ENCODE peak calls at places on chromosomes 4 and X, in eight cellular contexts. I is H1, R is SK-N-SH, Y is IMR-90, F is HCT116, P is HepG2, E is GM12878, X is K562. B is an unnamed sample.

GRCh38 chr4:74531952-74532794 is 87.2 kb downstream of the AREG start:
- DNase-seq in I (peak), R (peak), Y (peak), F (peak), P (peak), E (peak), X (peak), B (peak)

GRCh38 chrX:23497919-23498318 is 163.3 kb downstream of the PTCHD1 start:
- DNase-seq in I (no peak), R (no peak), Y (no peak), F (no peak), P (no peak), E (no peak), X (no peak), B (no peak)

GRCh38 chrX:105658136-105658535 is 164.2 kb upstream of the NRK start:
- DNase-seq in I (no peak), R (no peak), Y (no peak), F (no peak), P (no peak), E (no peak), X (no peak), B (no peak)

GRCh38 chr4:23967281-23967680 is 77.4 kb upstream of the PPARGC1A start:
- DNase-seq in I (no peak), R (no peak), Y (no peak), F (no peak), P (no peak), E (no peak), X (no peak), B (no peak)

GRCh38 chr4:181437895-181438294 is 805.3 kb upstream of the TENM3 start:
- DNase-seq in I (no peak), R (no peak), Y (no peak), F (no peak), P (no peak), E (no peak), X (no peak), B (no peak)

GRCh38 chrX:113741744-113742143 is 842.1 kb upstream of the HTR2C start:
- DNase-seq in I (no peak), R (peak), Y (no peak), F (peak), P (peak), E (no peak), X (no peak), B (no peak)

GRCh38 chr4:153110739-153111138 is 93.5 kb upstream of the TRIM2 start:
- DNase-seq in I (no peak), R (no peak), Y (no peak), F (no peak), P (no peak), E (no peak), X (no peak), B (no peak)

GRCh38 chrX:46407753-46408130 is 137.5 kb downstream of the ZNF674 start:
- DNase-seq in I (no peak), R (no peak), Y (peak), F (no peak), P (no peak), E (no peak), X (no peak), B (no peak)

GRCh38 chr4:99853993-99854392 is 37.4 kb downstream of the DAPP1 start:
- DNase-seq in I (no peak), R (no peak), Y (no peak), F (no peak), P (peak), E (no peak), X (no peak), B (no peak)

GRCh38 chrX:41558531-41558930 is 111.4 kb downstream of the NYX start:
- DNase-seq in I (no peak), R (peak), Y (peak), F (no peak), P (no peak), E (no peak), X (peak), B (peak)

GRCh38 chr4:67500373-67500772 is 44.9 kb downstream of the CENPC start:
- DNase-seq in I (no peak), R (no peak), Y (no peak), F (no peak), P (no peak), E (no peak), X (no peak), B (no peak)

GRCh38 chr4:168558587-168558986 is 61.7 kb downstream of the PALLD start:
- DNase-seq in I (no peak), R (no peak), Y (peak), F (no peak), P (no peak), E (no peak), X (no peak), B (no peak)

GRCh38 chr4:29278580-29278979 is 1441.6 kb upstream of the PCDH7 start:
- DNase-seq in I (no peak), R (no peak), Y (peak), F (no peak), P (no peak), E (no peak), X (no peak), B (no peak)

GRCh38 chrX:39631275-39631674 is 466.5 kb downstream of the BCOR start:
- DNase-seq in I (no peak), R (no peak), Y (no peak), F (no peak), P (no peak), E (no peak), X (no peak), B (no peak)

GRCh38 chr4:136818811-136819210 is 713.5 kb downstream of the PCDH18 start:
- DNase-seq in I (no peak), R (no peak), Y (peak), F (no peak), P (no peak), E (no peak), X (no peak), B (no peak)

GRCh38 chr4:58688603-58689002 is 1578.4 kb upstream of the IGFBP7 start:
- DNase-seq in I (no peak), R (no peak), Y (no peak), F (no peak), P (no peak), E (no peak), X (no peak), B (no peak)

GRCh38 chr4:78534286-78534955 is 17.1 kb upstream of the ANXA3 start:
- DNase-seq in I (no peak), R (no peak), Y (peak), F (peak), P (peak), E (no peak), X (no peak), B (no peak)

GRCh38 chrX:149510386-149510785 is 5.3 kb upstream of the IDS start:
- DNase-seq in I (no peak), R (no peak), Y (no peak), F (no peak), P (no peak), E (no peak), X (no peak), B (no peak)

GRCh38 chrX:2486476-2487133 is 14.2 kb downstream of the DHRSX start:
- DNase-seq in I (no peak), R (no peak), Y (no peak), F (no peak), P (no peak), E (no peak), X (no peak), B (no peak)

GRCh38 chr4:40888916-40889315 is 139.2 kb downstream of the NSUN7 start:
- DNase-seq in I (no peak), R (no peak), Y (no peak), F (no peak), P (no peak), E (no peak), X (no peak), B (no peak)

GRCh38 chrX:150767475-150768131 is 74.4 kb downstream of the MTMR1 start:
- DNase-seq in I (no peak), R (no peak), Y (peak), F (no peak), P (no peak), E (no peak), X (peak), B (no peak)

GRCh38 chr4:165115301-165115700 is 2.6 kb upstream of the TMEM192 start:
- DNase-seq in I (no peak), R (no peak), Y (no peak), F (no peak), P (no peak), E (no peak), X (no peak), B (no peak)

GRCh38 chr4:61431131-61431530 is 231.0 kb downstream of the ADGRL3 start:
- DNase-seq in I (no peak), R (no peak), Y (no peak), F (no peak), P (no peak), E (no peak), X (no peak), B (no peak)

GRCh38 chr4:36235306-36235705 is 9.0 kb downstream of the ARAP2 start:
- DNase-seq in I (no peak), R (no peak), Y (peak), F (no peak), P (no peak), E (no peak), X (no peak), B (peak)

GRCh38 chr4:107719211-107719926 is 665 bp downstream of the PAPSS1 start:
- DNase-seq in I (no peak), R (no peak), Y (peak), F (no peak), P (peak), E (no peak), X (no peak), B (no peak)

GRCh38 chr4:35253331-35253730 is 991.0 kb downstream of the ARAP2 start:
- DNase-seq in I (no peak), R (no peak), Y (no peak), F (no peak), P (no peak), E (no peak), X (no peak), B (no peak)

GRCh38 chr4:161546902-161547301 is 616.9 kb downstream of the FSTL5 start:
- DNase-seq in I (no peak), R (no peak), Y (no peak), F (no peak), P (no peak), E (no peak), X (no peak), B (no peak)

GRCh38 chr4:48315728-48316630 is 25.4 kb upstream of the SLAIN2 start:
- DNase-seq in I (no peak), R (peak), Y (peak), F (peak), P (peak), E (no peak), X (peak), B (peak)

GRCh38 chrX:47633671-47634590 is 4.2 kb upstream of the CFP start:
- DNase-seq in I (no peak), R (no peak), Y (peak), F (no peak), P (no peak), E (no peak), X (no peak), B (no peak)

GRCh38 chrX:48493890-48494364 is 14.9 kb upstream of the PORCN start:
- DNase-seq in I (no peak), R (no peak), Y (peak), F (peak), P (peak), E (no peak), X (peak), B (no peak)

GRCh38 chr4:30720656-30721352 is 635 bp downstream of the PCDH7 start:
- DNase-seq in I (no peak), R (peak), Y (peak), F (no peak), P (no peak), E (no peak), X (no peak), B (peak)

GRCh38 chr4:155883895-155884294 is 17.8 kb upstream of the ASIC5 start:
- DNase-seq in I (no peak), R (no peak), Y (no peak), F (no peak), P (no peak), E (no peak), X (no peak), B (no peak)

GRCh38 chr4:73525611-73526010 is 44.1 kb downstream of the AFM start:
- DNase-seq in I (no peak), R (no peak), Y (no peak), F (no peak), P (no peak), E (no peak), X (no peak), B (no peak)

GRCh38 chrX:44874481-44875184 is 1.6 kb downstream of the KDM6A start:
- DNase-seq in I (no peak), R (peak), Y (peak), F (no peak), P (no peak), E (no peak), X (peak), B (peak)

GRCh38 chr4:28842271-28842670 is 1877.9 kb upstream of the PCDH7 start:
- DNase-seq in I (no peak), R (no peak), Y (no peak), F (no peak), P (no peak), E (no peak), X (no peak), B (no peak)

GRCh38 chrX:54492340-54492739 is 3.7 kb downstream of the FGD1 start:
- DNase-seq in I (no peak), R (no peak), Y (peak), F (no peak), P (no peak), E (no peak), X (no peak), B (no peak)

GRCh38 chrX:43500240-43500639 is 155.9 kb upstream of the MAOA start:
- DNase-seq in I (no peak), R (no peak), Y (no peak), F (no peak), P (no peak), E (no peak), X (no peak), B (no peak)
- H3K4me3 ChIP-seq in I (no peak), R (no peak), Y (no peak), F (no peak), P (no peak), E (no peak), X (no peak), B (no peak)

DNA sequence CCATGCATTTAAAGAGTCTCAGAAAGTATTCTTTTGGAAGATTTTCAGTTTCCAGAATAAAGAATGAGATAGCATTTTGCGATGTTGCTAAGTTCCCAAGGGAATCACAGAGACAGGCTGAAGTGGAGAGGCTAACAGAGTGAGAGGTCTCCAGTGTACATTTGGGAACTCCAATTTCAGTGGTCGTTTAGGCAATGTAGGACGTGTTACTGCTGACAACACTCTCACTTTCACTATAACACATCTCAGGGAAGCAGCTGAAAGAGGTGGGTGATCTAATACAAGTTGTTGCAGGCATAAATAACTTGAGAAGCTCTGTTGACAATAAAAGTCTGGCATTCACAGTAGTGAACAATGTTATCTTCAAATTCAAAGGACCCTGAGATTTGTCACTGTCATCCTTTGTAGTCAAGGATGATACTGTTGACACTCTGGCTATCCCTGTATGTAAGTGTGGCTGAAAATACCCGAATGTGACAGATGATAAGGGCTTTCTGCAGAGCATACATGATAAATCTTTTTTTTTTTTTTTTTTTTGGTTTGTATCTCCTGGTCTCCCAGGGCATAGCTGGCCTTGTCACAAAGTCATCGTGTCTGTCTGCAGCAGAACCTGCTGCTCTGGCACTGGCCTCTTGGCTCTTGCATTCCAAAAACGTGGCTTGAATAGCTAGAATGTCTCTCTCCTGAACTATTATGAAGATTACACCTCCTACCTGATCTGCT is 50.2 kb upstream of the SCRG1 start:
- DNase-seq in I (no peak), R (peak), Y (peak), F (no peak), P (no peak), E (no peak), X (no peak), B (no peak)
- TF ChIP-seq RAD21 in I (no peak), R (no peak), Y (no peak), F (no peak), P (no peak), E (no peak), X (no peak), B (no peak)

DNA sequence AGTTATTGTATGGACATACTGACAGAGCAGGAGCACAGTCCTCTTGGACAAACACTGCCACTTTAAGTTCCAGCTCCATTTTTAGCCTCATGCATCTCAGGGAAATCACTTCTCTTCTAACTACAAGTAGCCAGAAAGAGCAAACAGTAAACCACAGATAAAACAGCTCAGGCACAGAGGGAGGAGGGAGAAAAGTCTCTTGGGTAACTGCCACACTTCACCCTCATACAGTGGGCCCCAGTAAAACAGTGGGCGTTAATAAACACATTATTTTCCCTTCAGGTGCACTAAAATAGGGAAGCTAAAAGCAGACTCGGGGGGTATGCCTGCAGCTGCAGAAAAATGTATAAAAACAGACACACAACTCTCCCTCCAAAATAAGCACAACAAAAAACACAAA is 21.6 kb downstream of the CD38 start:
- DNase-seq in I (no peak), R (no peak), Y (no peak), F (no peak), P (no peak), E (no peak), X (no peak), B (no peak)
- H3K4me3 ChIP-seq in I (no peak), R (no peak), Y (no peak), F (no peak), P (no peak), E (no peak), X (no peak), B (no peak)

DNA sequence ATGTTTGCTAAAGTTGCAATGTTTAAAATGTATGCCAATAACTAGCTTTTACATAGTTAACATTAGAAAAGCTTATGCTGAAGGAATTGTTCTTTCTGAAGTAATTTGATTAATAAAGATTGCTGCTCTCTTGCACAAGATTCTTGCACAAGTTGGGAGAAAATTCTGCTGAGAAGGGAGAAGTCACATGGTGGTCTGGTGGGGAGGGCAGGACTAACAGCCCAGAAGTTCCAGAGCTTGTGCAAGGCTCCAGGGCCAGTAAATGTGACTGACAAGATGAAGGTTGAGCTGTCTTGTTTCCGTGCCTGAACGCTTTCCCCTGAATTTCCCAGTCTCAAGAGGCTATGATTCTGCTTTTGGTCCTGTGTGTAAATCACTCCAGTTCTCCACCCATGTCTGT is 112.9 kb upstream of the VCX start:
- DNase-seq in I (no peak), R (no peak), Y (no peak), F (no peak), P (no peak), E (no peak), X (no peak), B (no peak)
- TF ChIP-seq RAD21 in I (no peak), R (no peak), Y (no peak), F (no peak), P (no peak), E (no peak), X (no peak), B (no peak)

GRCh38 chr4:1767058-1767769 is 25.9 kb upstream of the FGFR3 start:
- DNase-seq in I (no peak), R (peak), Y (peak), F (no peak), P (no peak), E (no peak), X (peak), B (peak)
- H3K4me3 ChIP-seq in I (no peak), R (peak), Y (peak), F (peak), P (peak), E (no peak), X (peak), B (peak)

GRCh38 chr4:109998867-109999303 is 86.2 kb downstream of the EGF start:
- DNase-seq in I (no peak), R (peak), Y (peak), F (peak), P (peak), E (peak), X (peak), B (peak)
- TF ChIP-seq RAD21 in I (peak), R (peak), Y (peak), F (peak), P (peak), E (peak), X (peak), B (peak)

GRCh38 chr4:2868840-2869487 is 25.3 kb downstream of the ADD1 start:
- DNase-seq in I (no peak), R (no peak), Y (no peak), F (no peak), P (no peak), E (no peak), X (no peak), B (no peak)
- H3K4me3 ChIP-seq in I (no peak), R (no peak), Y (no peak), F (no peak), P (no peak), E (no peak), X (no peak), B (no peak)

GRCh38 chrX:112662559-112663427 is 16.9 kb downstream of the LHFPL1 start:
- DNase-seq in I (no peak), R (no peak), Y (no peak), F (no peak), P (no peak), E (no peak), X (no peak), B (no peak)
- TF ChIP-seq RAD21 in I (no peak), R (no peak), Y (no peak), F (no peak), P (no peak), E (no peak), X (no peak), B (no peak)

B was measured in A549.